ENCODE peak calls at places on chromosome 9, in nine cellular contexts. W is CD8-positive, alpha-beta memory T cell; I is CD8-positive, alpha-beta T cell; R is adrenal gland; Y is breast epithelium; J is sigmoid colon; O is CD4-positive, CD25-positive, alpha-beta regulatory T cell; C is heart left ventricle; S is naive thymus-derived CD4-positive, alpha-beta T cell. Q is an unnamed sample. For H3K4me1 and H3K36me3, the result is how much of the 10 kb centered on the place peaks cover.

GRCh38 chr9:21761309-21761901 is 41.0 kb upstream of the MTAP start:
- DNase-seq in W (no peak), I (no peak), R (no peak), Y (no peak), J (no peak), O (no peak), C (no peak), S (peak), Q (no peak)

GRCh38 chr9:99040911-99041582 is 63.9 kb upstream of the TGFBR1 start:
- DNase-seq in W (no peak), I (no peak), R (peak), Y (no peak), J (no peak), O (no peak), C (no peak), S (no peak), Q (no peak)

GRCh38 chr9:76459691-76460635 is 981 bp downstream of the GCNT1 start:
- DNase-seq in W (no peak), I (no peak), R (peak), Y (peak), J (no peak), O (no peak), C (peak), S (no peak), Q (no peak)

GRCh38 chr9:31820426-31820825 is 564.0 kb upstream of the ACO1 start:
- DNase-seq in W (no peak), I (no peak), R (no peak), Y (no peak), J (no peak), O (no peak), C (no peak), S (no peak), Q (no peak)

GRCh38 chr9:6488395-6488794 is 75.4 kb downstream of the UHRF2 start:
- DNase-seq in W (no peak), I (no peak), R (no peak), Y (no peak), J (no peak), O (no peak), C (no peak), S (no peak), Q (no peak)

GRCh38 chr9:81890104-81890503 is 38.1 kb upstream of the SPATA31D4 start:
- DNase-seq in W (no peak), I (no peak), R (no peak), Y (no peak), J (no peak), O (no peak), C (no peak), S (no peak), Q (no peak)

GRCh38 chr9:92480332-92480771 is 2.0 kb downstream of the ASPN start:
- DNase-seq in W (no peak), I (no peak), R (no peak), Y (no peak), J (no peak), O (no peak), C (no peak), S (no peak), Q (no peak)

GRCh38 chr9:126700296-126700695 is 86.6 kb downstream of the LMX1B start:
- DNase-seq in W (peak), I (no peak), R (peak), Y (no peak), J (peak), O (no peak), C (no peak), S (no peak), Q (no peak)

GRCh38 chr9:16445141-16445920 is 425.1 kb downstream of the BNC2 start:
- DNase-seq in W (no peak), I (no peak), R (no peak), Y (no peak), J (no peak), O (no peak), C (no peak), S (no peak), Q (no peak)

GRCh38 chr9:105447386-105447813 is 434 bp upstream of the FSD1L start:
- DNase-seq in W (no peak), I (no peak), R (no peak), Y (no peak), J (no peak), O (no peak), C (no peak), S (no peak), Q (no peak)

GRCh38 chr9:20512106-20512505 is 110.2 kb downstream of the MLLT3 start:
- DNase-seq in W (no peak), I (no peak), R (peak), Y (no peak), J (no peak), O (no peak), C (no peak), S (no peak), Q (no peak)

GRCh38 chr9:21812415-21812814 is 10.0 kb downstream of the MTAP start:
- DNase-seq in W (no peak), I (no peak), R (no peak), Y (no peak), J (no peak), O (no peak), C (no peak), S (no peak), Q (no peak)

GRCh38 chr9:114687034-114687433 is 5.0 kb upstream of the TEX48 start:
- DNase-seq in W (no peak), I (no peak), R (no peak), Y (no peak), J (no peak), O (no peak), C (no peak), S (no peak), Q (no peak)

GRCh38 chr9:131259432-131259885 is 16.9 kb downstream of the FAM78A start:
- DNase-seq in W (no peak), I (no peak), R (no peak), Y (no peak), J (no peak), O (no peak), C (peak), S (no peak), Q (no peak)

GRCh38 chr9:125746017-125746773 is 978 bp upstream of the PBX3 start:
- DNase-seq in W (peak), I (peak), R (peak), Y (peak), J (peak), O (peak), C (peak), S (peak), Q (peak)

GRCh38 chr9:116476935-116477381 is 210.1 kb upstream of the TRIM32 start:
- DNase-seq in W (no peak), I (no peak), R (peak), Y (no peak), J (peak), O (no peak), C (peak), S (no peak), Q (no peak)

GRCh38 chr9:90420714-90421513 is 221.7 kb downstream of the DIRAS2 start:
- DNase-seq in W (no peak), I (no peak), R (no peak), Y (no peak), J (no peak), O (no peak), C (no peak), S (no peak), Q (no peak)

GRCh38 chr9:113677057-113677456 is 199.1 kb upstream of the ZNF618 start:
- DNase-seq in W (no peak), I (no peak), R (peak), Y (no peak), J (no peak), O (no peak), C (no peak), S (no peak), Q (no peak)

GRCh38 chr9:92641092-92641809 is 28.7 kb downstream of the IPPK start:
- DNase-seq in W (no peak), I (no peak), R (no peak), Y (no peak), J (peak), O (no peak), C (no peak), S (peak), Q (no peak)

GRCh38 chr9:124869466-124869985 is 7.6 kb downstream of the ARPC5L start:
- DNase-seq in W (peak), I (no peak), R (no peak), Y (no peak), J (no peak), O (peak), C (no peak), S (peak), Q (no peak)

GRCh38 chr9:86175223-86175622 is 75.9 kb upstream of the GOLM1 start:
- DNase-seq in W (no peak), I (no peak), R (no peak), Y (no peak), J (no peak), O (no peak), C (no peak), S (no peak), Q (no peak)

GRCh38 chr9:134652291-134653225 is 11.0 kb downstream of the COL5A1 start:
- DNase-seq in W (no peak), I (no peak), R (peak), Y (no peak), J (peak), O (no peak), C (peak), S (no peak), Q (no peak)

GRCh38 chr9:137705906-137706305 is 87.1 kb downstream of the EHMT1 start:
- DNase-seq in W (no peak), I (no peak), R (no peak), Y (no peak), J (no peak), O (no peak), C (no peak), S (no peak), Q (no peak)

GRCh38 chr9:93670208-93671029 is 94.0 kb downstream of the PHF2 start:
- DNase-seq in W (peak), I (no peak), R (peak), Y (peak), J (peak), O (no peak), C (no peak), S (peak), Q (no peak)

GRCh38 chr9:26158631-26159150 is 480.4 kb upstream of the TUSC1 start:
- DNase-seq in W (no peak), I (no peak), R (no peak), Y (no peak), J (no peak), O (no peak), C (no peak), S (no peak), Q (no peak)

DNA sequence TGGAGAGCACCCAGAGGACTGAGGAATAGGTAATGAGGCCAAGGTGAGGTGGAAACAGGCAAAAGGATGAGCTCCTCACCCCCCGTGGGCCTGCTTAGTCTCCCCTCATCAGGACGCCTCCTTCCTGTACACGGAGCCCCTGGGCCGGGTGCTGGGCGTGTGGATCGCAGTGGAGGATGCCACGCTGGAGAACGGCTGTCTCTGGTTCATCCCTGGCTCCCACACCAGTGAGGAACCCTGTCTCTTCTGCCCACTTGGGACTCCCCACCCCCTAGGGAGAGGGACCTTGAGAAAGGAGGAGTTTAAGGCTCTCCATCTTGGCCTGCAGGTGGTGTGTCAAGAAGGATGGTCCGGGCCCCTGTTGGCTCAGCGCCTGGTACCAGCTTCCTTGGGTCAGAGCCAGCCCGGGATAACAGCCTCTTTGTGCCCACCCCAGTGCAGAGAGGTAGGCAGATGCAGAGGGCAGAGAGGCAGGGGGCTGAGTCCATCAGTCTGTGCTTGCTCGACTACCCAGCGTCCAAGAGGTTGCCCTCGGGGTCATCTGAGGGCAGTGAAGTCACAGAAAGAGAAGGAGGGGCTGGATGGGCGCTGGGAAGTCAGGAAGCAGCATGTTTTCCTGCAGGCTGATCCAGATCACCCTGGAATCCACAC is 7.0 kb downstream of the DOLK start:
- DNase-seq in W (peak), I (no peak), R (no peak), Y (no peak), J (peak), O (no peak), C (no peak), S (no peak), Q (no peak)
- H3K27ac ChIP-seq in W (no peak), I (no peak), R (no peak), Y (peak), J (peak), O (no peak), C (peak), S (no peak), Q (no peak)

GRCh38 chr9:4246969-4247368 is 52.9 kb downstream of the GLIS3 start:
- DNase-seq in W (no peak), I (no peak), R (no peak), Y (no peak), J (no peak), O (no peak), C (no peak), S (no peak), Q (no peak)
- H3K4me1 ChIP-seq in W (under half), I (under half), R (under half), Y (under half), J (under half), O (under half), C (under half), S (under half), Q (under half)

GRCh38 chr9:122145462-122145861 is 14.1 kb downstream of the NDUFA8 start:
- DNase-seq in W (no peak), I (no peak), R (no peak), Y (no peak), J (no peak), O (no peak), C (no peak), S (no peak), Q (no peak)
- H3K36me3 ChIP-seq in W (under half), I (under half), R (under half), Y (under half), J (under half), O (half or more), C (under half), S (under half), Q (under half)

GRCh38 chr9:96321515-96321914 is 19.5 kb upstream of the HSD17B3 start:
- DNase-seq in W (no peak), I (no peak), R (no peak), Y (no peak), J (no peak), O (no peak), C (no peak), S (no peak), Q (no peak)
- H3K27ac ChIP-seq in W (no peak), I (no peak), R (no peak), Y (no peak), J (no peak), O (no peak), C (no peak), S (no peak), Q (no peak)